ENCODE peak calls at places on chromosomes 4 and X, in seven cellular contexts. B, J, C, E, N, V and G are unnamed samples.

GRCh38 chrX:28391528-28391927 is 195.7 kb upstream of the IL1RAPL1 start:
- DNase-seq in C (no peak), V (no peak), N (peak), B (no peak), E (no peak), J (no peak), G (no peak)

GRCh38 chr4:71229477-71230257 is 109.2 kb upstream of the SLC4A4 start:
- DNase-seq in E (peak), J (no peak), C (no peak), B (peak), N (peak), V (peak), G (peak)

GRCh38 chr4:168540086-168540864 is 43.4 kb downstream of the PALLD start:
- DNase-seq in N (peak), B (no peak), J (no peak), C (no peak), V (no peak), E (no peak), G (no peak)

GRCh38 chr4:90095000-90095399 is 32.2 kb upstream of the CCSER1 start:
- DNase-seq in N (no peak), J (no peak), C (no peak), V (no peak), B (no peak), E (no peak), G (no peak)

GRCh38 chrX:1421433-1422134 is 29.7 kb upstream of the SLC25A6 start:
- DNase-seq in V (no peak), B (no peak), E (no peak), C (no peak), J (peak), N (no peak), G (no peak)

GRCh38 chrX:11792461-11793421 is 34.7 kb downstream of the MSL3 start:
- DNase-seq in N (no peak), J (no peak), V (no peak), E (no peak), C (peak), B (no peak), G (peak)

GRCh38 chr4:185817403-185817818 is 5.4 kb upstream of the SORBS2 start:
- DNase-seq in N (no peak), E (no peak), J (no peak), V (no peak), C (peak), B (no peak), G (no peak)

GRCh38 chr4:6972911-6973310 is 63.3 kb downstream of the TBC1D14 start:
- DNase-seq in V (no peak), C (no peak), B (no peak), E (no peak), J (no peak), N (no peak), G (no peak)

GRCh38 chr4:187606581-187606980 is 389.0 kb upstream of the ZFP42 start:
- DNase-seq in V (peak), E (peak), B (peak), J (no peak), C (no peak), N (peak), G (peak)

GRCh38 chr4:40586034-40586433 is 43.6 kb downstream of the RBM47 start:
- DNase-seq in J (no peak), C (no peak), V (no peak), N (no peak), B (no peak), E (no peak), G (no peak)

GRCh38 chr4:40846556-40846955 is 96.8 kb downstream of the NSUN7 start:
- DNase-seq in C (no peak), E (no peak), V (no peak), B (no peak), J (no peak), N (no peak), G (no peak)

GRCh38 chr4:55183926-55184599 is 58.7 kb upstream of the KDR start:
- DNase-seq in J (peak), B (no peak), E (peak), C (no peak), N (peak), V (no peak), G (no peak)

GRCh38 chr4:177455591-177455990 is 13.4 kb upstream of the AGA start:
- DNase-seq in B (no peak), J (no peak), V (peak), C (no peak), E (no peak), N (peak), G (no peak)

GRCh38 chr4:169009281-169010124 is 552 bp downstream of the CBR4 start:
- DNase-seq in B (peak), V (peak), N (peak), J (no peak), E (peak), C (peak), G (no peak)

GRCh38 chrX:37755073-37755472 is 24.8 kb upstream of the CYBB start:
- DNase-seq in N (no peak), E (no peak), B (no peak), C (no peak), J (no peak), V (peak), G (no peak)

GRCh38 chr4:185716008-185716976 is 95.7 kb downstream of the SORBS2 start:
- DNase-seq in B (no peak), N (no peak), C (peak), E (no peak), V (no peak), J (no peak), G (no peak)

GRCh38 chr4:15065516-15065915 is 63.2 kb downstream of the CPEB2 start:
- DNase-seq in N (no peak), V (no peak), E (no peak), C (no peak), B (no peak), J (no peak), G (no peak)
- TF ChIP-seq CTCF in N (no peak), V (no peak), E (no peak), C (no peak), B (no peak), J (no peak), G (no peak)

GRCh38 chr4:108787724-108788123 is 24.9 kb upstream of the ETNPPL start:
- DNase-seq in N (no peak), J (no peak), V (no peak), B (no peak), E (no peak), C (no peak), G (no peak)

GRCh38 chr4:108779958-108780357 is 17.1 kb upstream of the ETNPPL start:
- DNase-seq in N (no peak), J (no peak), C (no peak), E (no peak), V (no peak), B (no peak), G (no peak)

GRCh38 chr4:108787106-108787505 is 24.3 kb upstream of the ETNPPL start:
- DNase-seq in N (no peak), J (no peak), E (no peak), B (no peak), V (no peak), C (no peak), G (no peak)

GRCh38 chr4:108786351-108786750 is 23.5 kb upstream of the ETNPPL start:
- DNase-seq in V (no peak), N (no peak), E (no peak), J (no peak), B (no peak), C (no peak), G (no peak)

DNA sequence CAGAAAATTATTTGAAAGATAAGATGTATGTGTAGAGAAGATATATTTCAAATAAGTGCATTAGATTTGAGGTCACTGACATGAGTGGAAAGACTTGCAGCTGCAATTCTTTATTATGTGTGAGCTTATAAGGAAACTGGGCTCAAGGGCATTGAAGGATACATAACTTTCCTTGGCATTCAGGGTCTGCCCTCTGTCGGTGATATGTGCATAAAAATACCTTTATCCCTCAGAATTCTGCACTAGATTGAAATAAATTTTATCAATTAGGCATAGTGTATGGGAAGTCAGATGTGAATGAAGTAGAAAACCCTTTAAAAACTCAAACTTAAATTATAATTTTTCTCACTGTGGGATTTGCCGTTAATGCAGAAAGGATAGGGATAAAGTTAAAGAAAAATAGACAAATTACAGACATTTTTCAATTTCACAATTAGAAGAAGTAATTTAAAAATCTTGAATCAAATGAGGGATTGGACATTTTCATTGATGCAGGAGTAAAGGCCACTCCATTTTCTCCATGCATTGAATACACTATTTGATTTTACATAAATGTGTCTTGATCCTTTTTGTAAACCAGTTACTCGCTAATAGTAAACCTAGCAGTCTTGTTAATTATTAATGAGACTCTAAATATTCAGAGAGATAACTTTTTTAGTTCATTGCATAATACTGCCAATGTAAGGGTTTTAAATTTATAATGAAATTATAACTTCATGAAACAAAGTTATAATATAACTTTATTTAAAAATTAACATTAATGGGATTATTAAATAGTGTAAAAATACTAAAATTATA is 21.0 kb upstream of the ETNPPL start:
- DNase-seq in N (peak), V (no peak), C (no peak), E (no peak), J (no peak), B (no peak), G (no peak)
- TF ChIP-seq CTCF in N (no peak), V (no peak), C (no peak), E (peak), J (peak), B (no peak), G (no peak)

DNA sequence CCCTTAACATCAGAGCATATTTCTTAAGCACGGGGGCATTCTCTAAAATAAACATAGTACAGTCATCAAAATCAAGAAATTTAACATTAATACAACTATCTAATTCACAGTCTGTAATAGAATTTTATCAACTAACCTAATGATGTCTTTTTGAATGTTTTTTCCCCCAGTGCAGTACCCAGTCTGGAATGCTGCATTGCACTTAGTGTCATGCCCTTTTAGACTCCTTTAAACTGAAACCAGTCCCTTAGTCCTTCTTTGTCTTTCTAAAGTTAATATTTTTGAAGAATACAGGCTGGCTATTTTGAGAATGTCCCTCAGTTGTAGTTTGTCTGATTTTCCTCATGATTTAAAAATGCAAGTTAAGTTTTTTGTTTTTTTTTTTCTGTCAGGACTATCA is 9.5 kb downstream of the ENPEP start:
- DNase-seq in C (no peak), V (no peak), N (no peak), E (no peak), J (no peak), B (no peak), G (no peak)
- TF ChIP-seq CTCF in C (no peak), V (no peak), N (no peak), E (no peak), J (no peak), B (no peak), G (no peak)

GRCh38 chrX:44245730-44246129 is 97.7 kb downstream of the EFHC2 start:
- DNase-seq in N (no peak), J (no peak), E (no peak), V (no peak), B (no peak), C (no peak), G (no peak)

GRCh38 chrX:44241551-44241950 is 101.9 kb downstream of the EFHC2 start:
- DNase-seq in B (no peak), C (no peak), V (no peak), N (no peak), E (no peak), J (no peak), G (no peak)

GRCh38 chrX:44247468-44247867 is 96.0 kb downstream of the EFHC2 start:
- DNase-seq in E (no peak), N (no peak), B (no peak), J (no peak), V (no peak), C (no peak), G (no peak)

GRCh38 chrX:44246826-44247225 is 96.6 kb downstream of the EFHC2 start:
- DNase-seq in N (no peak), V (no peak), E (no peak), J (no peak), B (no peak), C (no peak), G (no peak)

DNA sequence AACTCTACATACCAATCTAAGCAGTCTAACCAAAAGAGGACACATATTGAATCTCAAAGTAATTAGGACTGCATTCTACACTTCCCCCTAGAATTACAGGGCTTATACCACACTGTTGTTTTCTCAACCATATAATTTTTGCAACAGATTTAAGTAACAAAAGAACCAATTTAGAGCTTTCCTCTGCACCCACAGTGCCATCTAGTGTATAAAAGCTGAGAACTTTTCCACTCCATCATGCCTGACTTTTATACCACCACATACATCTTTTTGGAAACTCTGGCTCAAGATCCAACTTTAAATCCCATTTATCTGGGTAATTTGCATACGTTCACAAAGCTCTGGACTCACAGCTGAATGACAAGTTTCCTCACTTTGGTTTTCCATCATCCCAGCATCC is 99.5 kb downstream of the EFHC2 start:
- DNase-seq in J (no peak), V (peak), N (peak), E (peak), C (no peak), B (no peak), G (no peak)
- TF ChIP-seq CTCF in J (peak), V (peak), N (peak), E (peak), C (peak), B (no peak), G (peak)

GRCh38 chr4:94626942-94627341 is 130.8 kb upstream of the BMPR1B start:
- DNase-seq in C (no peak), V (no peak), B (no peak), J (no peak), E (no peak), N (no peak), G (no peak)

GRCh38 chr4:94623507-94623906 is 134.2 kb upstream of the BMPR1B start:
- DNase-seq in N (no peak), E (no peak), V (no peak), C (no peak), B (no peak), J (no peak), G (no peak)

GRCh38 chr4:94621491-94622080 is 136.2 kb upstream of the BMPR1B start:
- DNase-seq in E (peak), B (peak), V (peak), J (no peak), C (no peak), N (peak), G (peak)
- TF ChIP-seq CTCF in E (peak), B (peak), V (peak), J (peak), C (peak), N (peak), G (peak)

DNA sequence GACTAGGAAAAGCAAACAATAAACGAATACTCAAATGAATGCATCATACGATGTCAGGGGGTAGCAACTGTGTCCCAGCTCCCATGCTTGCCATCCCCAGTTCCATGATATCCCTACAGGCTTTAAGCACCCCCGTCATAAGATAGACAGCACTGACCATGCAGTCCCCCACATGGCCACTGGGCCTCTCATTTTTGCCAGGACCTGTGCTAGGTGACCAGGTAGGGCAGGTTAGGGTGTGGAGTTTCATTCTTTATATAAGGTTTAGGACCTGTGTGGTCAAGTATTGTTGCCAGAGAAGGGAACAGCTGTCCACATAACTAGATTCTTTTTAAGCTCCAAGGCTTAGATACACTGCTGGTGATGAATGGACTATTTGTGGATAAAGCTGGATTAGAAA is 9.7 kb downstream of the PPEF2 start:
- DNase-seq in V (peak), B (peak), J (no peak), E (no peak), N (no peak), C (no peak), G (no peak)
- TF ChIP-seq CTCF in V (peak), B (peak), J (no peak), E (no peak), N (peak), C (no peak), G (peak)

DNA sequence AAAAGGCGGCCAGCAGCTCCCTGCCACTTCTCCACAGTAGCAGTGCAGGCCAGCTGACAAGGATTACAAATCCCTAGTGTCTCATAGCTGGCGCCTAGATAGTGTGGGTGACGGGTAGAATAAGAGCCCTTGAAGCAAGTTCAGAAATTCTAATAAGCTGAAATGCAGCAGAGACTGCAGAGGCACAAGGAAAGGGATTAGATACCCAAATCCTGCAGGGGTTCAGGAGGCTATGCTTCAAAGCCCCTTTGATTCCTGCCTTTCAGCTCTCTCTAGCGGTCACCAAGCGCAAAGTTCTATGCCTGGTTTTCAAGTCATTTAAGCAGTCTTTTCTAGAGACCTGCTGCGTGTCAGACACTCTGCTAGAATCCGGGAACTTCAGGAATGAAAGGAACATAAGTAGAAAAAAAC is 79.2 kb downstream of the RLIM start:
- DNase-seq in E (peak), N (peak), B (peak), J (no peak), V (peak), C (no peak), G (peak)
- TF ChIP-seq CTCF in E (peak), N (peak), B (no peak), J (no peak), V (peak), C (peak), G (peak)

DNA sequence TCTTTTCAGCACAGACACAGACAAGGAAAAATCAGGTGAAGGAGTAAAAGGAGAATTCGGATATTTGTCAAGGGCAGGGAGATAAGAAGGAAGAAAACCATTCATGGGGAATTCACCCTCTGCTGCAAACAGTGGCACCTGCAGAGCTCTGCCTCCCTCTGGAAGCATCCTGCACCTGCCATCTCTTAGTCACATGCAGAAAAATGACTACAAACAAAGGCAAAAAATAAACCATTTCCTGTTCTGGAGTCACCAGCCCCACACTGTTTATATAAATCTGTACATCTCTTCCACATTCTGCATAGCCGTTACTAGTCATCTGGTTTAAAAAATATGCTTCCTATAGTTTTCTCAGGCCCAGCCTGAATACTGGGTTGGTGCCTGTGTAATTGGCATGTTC is 205.3 kb downstream of the ARAP2 start:
- DNase-seq in B (no peak), N (no peak), V (no peak), E (no peak), C (no peak), J (no peak), G (no peak)
- TF ChIP-seq CTCF in B (no peak), N (no peak), V (no peak), E (no peak), C (no peak), J (no peak), G (no peak)

GRCh38 chr4:113908829-113909228 is 70.6 kb downstream of the ARSJ start:
- DNase-seq in V (no peak), C (no peak), B (no peak), J (no peak), E (no peak), N (no peak), G (no peak)
- TF ChIP-seq CTCF in V (no peak), C (no peak), B (no peak), J (peak), E (no peak), N (no peak), G (peak)

GRCh38 chr4:91118597-91118996 is 991.4 kb downstream of the CCSER1 start:
- DNase-seq in C (no peak), V (no peak), N (no peak), J (no peak), B (no peak), E (no peak), G (peak)

GRCh38 chr4:91113130-91113706 is 986.0 kb downstream of the CCSER1 start:
- DNase-seq in E (no peak), C (no peak), J (no peak), N (peak), B (no peak), V (peak), G (peak)

GRCh38 chr4:91111556-91111955 is 984.4 kb downstream of the CCSER1 start:
- DNase-seq in C (no peak), V (no peak), J (no peak), N (no peak), E (no peak), B (no peak), G (no peak)

GRCh38 chr4:91114386-91114785 is 987.2 kb downstream of the CCSER1 start:
- DNase-seq in C (no peak), J (no peak), N (no peak), E (no peak), B (no peak), V (no peak), G (no peak)

GRCh38 chr4:91116861-91117260 is 989.7 kb downstream of the CCSER1 start:
- DNase-seq in V (no peak), E (no peak), N (peak), C (no peak), J (no peak), B (no peak), G (peak)
- TF ChIP-seq CTCF in V (no peak), E (no peak), N (no peak), C (no peak), J (peak), B (peak), G (peak)